ENCODE peak calls at places on chromosomes 12 and 14, in five cellular contexts. V is K562, X is SK-N-SH, Q is GM12878, I is HepG2. M is an unnamed sample.
A peak's percentile ranks its signal among the peaks of the same experiment; 100 is the strongest.

GRCh38 chr12:115227137-115227615 is 543.2 kb upstream of the TBX3 start:
- DNase-seq in V (no peak), X (no peak), Q (no peak), I (peak; percentile 80), M (peak; percentile 85)

GRCh38 chr12:87441511-87441910 is 587.7 kb downstream of the C12orf50 start:
- DNase-seq in V (no peak), X (no peak), Q (no peak), I (no peak), M (no peak)

GRCh38 chr14:58637391-58638230 is at the start of gene DACT1:
- DNase-seq in V (peak; percentile 31), X (peak; percentile 82), Q (no peak), I (no peak), M (peak; percentile 16)

GRCh38 chr12:104698871-104699270 is 242.1 kb downstream of the CHST11 start:
- DNase-seq in V (no peak), X (no peak), Q (no peak), I (no peak), M (no peak)

GRCh38 chr12:53825246-53826081 is 73.7 kb upstream of the CISTR start:
- DNase-seq in V (no peak), X (no peak), Q (no peak), I (peak; percentile 99), M (peak; percentile 96)

GRCh38 chr14:65412189-65412846 is at the start of gene FUT8:
- DNase-seq in V (peak; percentile 47), X (peak; percentile 95), Q (peak; percentile 80), I (peak; percentile 81), M (peak; percentile 84)

GRCh38 chr12:57889541-57889989 is 43.0 kb upstream of the CTDSP2 start:
- DNase-seq in V (no peak), X (no peak), Q (no peak), I (no peak), M (no peak)

GRCh38 chr12:102917026-102917787 is at the start of gene PAH:
- DNase-seq in V (peak; percentile 30), X (peak; percentile 14), Q (no peak), I (peak; percentile 91), M (no peak)

GRCh38 chr14:99393059-99393655 is 87.5 kb downstream of the SETD3 start:
- DNase-seq in V (peak; percentile 55), X (peak; percentile 64), Q (no peak), I (peak; percentile 23), M (peak; percentile 56)

GRCh38 chr14:29461131-29461530 is 466.5 kb downstream of the PRKD1 start:
- DNase-seq in V (no peak), X (no peak), Q (no peak), I (no peak), M (no peak)

DNA sequence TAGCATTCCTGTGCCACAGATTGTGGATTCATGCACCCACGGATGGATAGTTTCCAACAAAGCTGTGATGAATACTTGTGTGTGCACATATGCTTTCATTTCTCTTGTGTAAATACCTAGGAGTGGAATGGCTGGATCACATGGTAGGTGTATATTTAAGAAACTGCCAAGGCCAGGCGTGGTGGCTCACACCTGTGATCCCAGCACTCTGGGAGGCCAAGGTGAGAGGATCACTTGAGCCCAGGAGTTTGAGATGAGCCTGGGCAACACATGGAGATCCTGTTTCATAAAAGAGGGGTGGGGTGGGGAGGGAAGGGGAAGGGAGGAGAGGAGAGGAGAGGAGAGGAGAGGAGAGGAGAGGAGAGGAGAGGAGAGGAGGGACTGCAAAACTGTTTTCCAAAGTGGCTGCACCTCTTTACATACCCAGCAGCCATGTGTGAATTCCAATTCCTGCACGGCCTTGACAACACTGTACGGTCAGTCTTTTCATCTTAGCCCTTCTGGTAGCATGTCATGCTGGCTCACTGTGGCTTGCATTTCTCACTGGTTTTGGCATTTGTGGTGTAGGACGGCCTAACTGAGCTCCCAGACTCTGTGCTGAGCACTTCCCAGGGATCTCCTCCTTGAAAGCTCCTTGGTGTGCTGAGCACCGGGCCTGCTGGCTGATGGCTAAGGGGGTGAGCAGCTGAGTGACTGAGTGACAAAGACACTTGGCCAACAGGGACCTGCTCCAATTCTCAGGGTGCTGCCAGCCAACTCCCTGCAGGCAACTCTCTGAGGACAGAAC is 27.9 kb downstream of the SYNE3 start:
- DNase-seq in V (no peak), X (no peak), Q (no peak), I (no peak), M (no peak)
- TF ChIP-seq REST in V (no peak), X (no peak), Q (no peak), I (no peak), M (no peak)

DNA sequence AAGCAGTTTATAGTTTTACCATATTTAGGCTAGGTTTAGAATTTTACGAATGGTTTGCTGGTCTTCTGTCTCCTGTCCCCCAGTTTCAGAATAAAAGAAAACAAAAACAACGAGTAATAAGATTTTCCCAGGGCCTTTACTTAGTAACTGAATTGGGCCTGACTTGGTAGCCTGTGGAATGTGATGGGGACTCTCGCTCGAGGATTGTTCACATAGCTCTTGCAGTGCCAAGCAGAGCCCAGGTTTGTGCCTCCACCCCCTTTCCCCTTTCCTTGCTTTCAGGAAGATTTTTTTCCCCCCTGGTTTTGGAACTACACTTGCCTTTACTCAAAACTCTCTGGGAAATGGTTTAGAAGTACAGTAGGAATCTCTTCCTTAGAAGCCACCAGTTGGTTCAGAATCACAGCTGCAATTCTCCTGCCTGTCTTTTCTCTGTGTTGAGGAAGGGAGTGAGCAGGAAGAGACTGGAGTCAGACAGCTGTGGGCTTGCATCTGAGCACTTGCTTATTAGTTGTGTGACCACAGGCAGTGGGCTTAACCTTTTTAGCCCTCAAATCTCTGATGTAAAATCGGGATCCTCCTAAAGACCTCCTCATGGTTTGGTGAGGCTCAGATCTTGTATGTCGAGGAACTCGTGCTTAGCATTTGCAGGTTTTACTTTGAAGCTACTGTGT is 501.2 kb downstream of the PCNX1 start:
- DNase-seq in V (no peak), X (no peak), Q (no peak), I (no peak), M (no peak)
- H3K4me3 ChIP-seq in V (no peak overlapping the region), X (no peak overlapping the region), Q (no peak overlapping the region), I (no peak overlapping the region), M (no peak overlapping the region)

GRCh38 chr14:33902363-33902762 is 48.5 kb downstream of the EGLN3 start:
- DNase-seq in V (no peak), X (no peak), Q (no peak), I (no peak), M (no peak)

GRCh38 chr14:33903369-33903768 is 47.5 kb downstream of the EGLN3 start:
- DNase-seq in V (peak; percentile 33), X (no peak), Q (no peak), I (no peak), M (no peak)

GRCh38 chr14:33900706-33901105 is 50.2 kb downstream of the EGLN3 start:
- DNase-seq in V (no peak), X (no peak), Q (no peak), I (no peak), M (no peak)

GRCh38 chr14:33899723-33900341 is 51.0 kb downstream of the EGLN3 start:
- DNase-seq in V (no peak), X (no peak), Q (no peak), I (peak; percentile 71), M (no peak)

GRCh38 chr14:33901429-33902155 is 49.3 kb downstream of the EGLN3 start:
- DNase-seq in V (no peak), X (no peak), Q (no peak), I (no peak), M (no peak)
- TF ChIP-seq CHD2 in V (no peak), X (no peak), Q (no peak), I (no peak), M (no peak)

GRCh38 chr14:54776361-54777001 is 126.1 kb downstream of the GCH1 start:
- DNase-seq in V (no peak), X (peak; percentile 33), Q (peak; percentile 24), I (no peak), M (no peak)
- TF ChIP-seq REST in V (no peak), X (no peak), Q (no peak), I (no peak), M (no peak)

GRCh38 chr12:13289644-13290285 is 93.2 kb downstream of the EMP1 start:
- DNase-seq in V (no peak), X (no peak), Q (no peak), I (no peak), M (no peak)
- H3K4me3 ChIP-seq in V (no peak overlapping the region), X (no peak overlapping the region), Q (no peak overlapping the region), I (no peak overlapping the region), M (no peak overlapping the region)

M was measured in A549.